ENCODE peak calls at places on chromosomes 3 and 15, in seven cellular contexts. Q is stimulated activated CD8-positive, alpha-beta memory T cell treated with anti-CD3 and anti-CD28 coated beads, Interleukin-12 subunit alpha, Interleukin-12 subunit beta, amount 100 ng/mL, for 4 hours; S is T follicular helper cell; D is NCI-H510A treated with DMSO at 0.1 percent for 48 hours; C is activated CD8-positive, alpha-beta memory T cell treated with anti-CD3 and anti-CD28 coated beads for 48 hours; A is SW 1271; N is MM.1S. K is an unnamed sample.
A peak's percentile ranks its signal among the peaks of the same experiment; 100 is the strongest.

GRCh38 chr3:197595470-197596185 is 39.9 kb upstream of the BDH1 start:
- DNase-seq in Q (no peak), C (no peak), A (no peak), S (no peak), N (no peak), D (no peak), K (no peak)

GRCh38 chr15:48283361-48284157 is 47.7 kb upstream of the DUT start:
- DNase-seq in Q (no peak), D (no peak), C (no peak), N (no peak), A (no peak), S (no peak), K (no peak)

GRCh38 chr15:36724493-36724892 is 145.1 kb downstream of the CDIN1 start:
- DNase-seq in Q (no peak), N (no peak), A (no peak), D (no peak), C (no peak), S (no peak), K (no peak)

GRCh38 chr3:138043266-138044029 is 33.5 kb downstream of the CLDN18 start:
- DNase-seq in A (no peak), N (no peak), Q (no peak), S (no peak), C (no peak), D (no peak), K (no peak)

GRCh38 chr3:55854395-55854994 is 367.4 kb upstream of the WNT5A start:
- DNase-seq in A (no peak), Q (no peak), S (no peak), D (no peak), C (no peak), N (no peak), K (no peak)

GRCh38 chr3:127628788-127629456 is at the start of gene PODXL2:
- DNase-seq in D (peak; percentile 19), Q (peak; percentile 14), S (no peak), N (peak; percentile 43), C (no peak), A (no peak), K (peak; percentile 30)

GRCh38 chr3:186807231-186807630 is 949 bp upstream of the RFC4 start:
- DNase-seq in A (no peak), Q (no peak), N (no peak), S (no peak), C (no peak), D (no peak), K (no peak)

GRCh38 chr15:28025413-28025812 is 73.7 kb downstream of the OCA2 start:
- DNase-seq in Q (no peak), S (no peak), A (no peak), C (no peak), N (no peak), D (no peak), K (no peak)

GRCh38 chr3:10404377-10404776 is 83.5 kb upstream of the SEC13 start:
- DNase-seq in S (no peak), Q (no peak), D (no peak), A (no peak), N (no peak), C (no peak), K (no peak)

GRCh38 chr3:170128977-170129431 is 52.5 kb downstream of the PHC3 start:
- DNase-seq in A (no peak), S (no peak), C (no peak), N (peak; percentile 42), D (no peak), Q (no peak), K (no peak)

GRCh38 chr3:9175421-9175820 is 74.0 kb downstream of the SRGAP3 start:
- DNase-seq in D (no peak), N (no peak), C (no peak), A (no peak), Q (no peak), S (no peak), K (no peak)

GRCh38 chr3:100650651-100651611 is 41.5 kb downstream of the ADGRG7 start:
- DNase-seq in S (no peak), D (no peak), Q (no peak), C (no peak), N (peak; percentile 54), A (no peak), K (no peak)

GRCh38 chr3:191246628-191247027 is 47.6 kb downstream of the OSTN start:
- DNase-seq in D (no peak), S (no peak), Q (no peak), C (no peak), N (no peak), A (peak; percentile 17), K (no peak)